ENCODE peak calls at places on chromosome 20, in four cellular contexts. F is HepG2, Y is K562, U is GM12878. L is an unnamed sample.
A peak's percentile ranks its signal among the peaks of the same experiment; 100 is the strongest.

GRCh38 chr20:58179432-58180099 is 48.9 kb downstream of the ANKRD60 start:
- DNase-seq in U (no peak), Y (peak; percentile 89), F (peak; percentile 21), L (peak; percentile 84)

GRCh38 chr20:60993647-60994046 is 258.4 kb upstream of the CDH4 start:
- DNase-seq in F (no peak), Y (no peak), U (no peak), L (peak; percentile 16)

GRCh38 chr20:59223750-59224149 is 60.1 kb downstream of the ZNF831 start:
- DNase-seq in F (no peak), Y (no peak), U (no peak), L (no peak)

GRCh38 chr20:16709017-16709416 is 20.8 kb upstream of the SNRPB2 start:
- DNase-seq in F (no peak), U (no peak), Y (no peak), L (no peak)

GRCh38 chr20:22752324-22752723 is 168.0 kb upstream of the FOXA2 start:
- DNase-seq in U (no peak), F (no peak), Y (no peak), L (no peak)

GRCh38 chr20:12838261-12838866 is 170.4 kb upstream of the SPTLC3 start:
- DNase-seq in Y (no peak), U (no peak), F (peak; percentile 34), L (no peak)

GRCh38 chr20:36318166-36318565 is 12.0 kb downstream of the DLGAP4 start:
- DNase-seq in U (no peak), F (no peak), Y (no peak), L (no peak)

GRCh38 chr20:19207541-19207940 is 4.9 kb upstream of the SLC24A3 start:
- DNase-seq in U (no peak), F (no peak), Y (no peak), L (no peak)

GRCh38 chr20:32336918-32337347 is 21.2 kb upstream of the ASXL1 start:
- DNase-seq in U (no peak), F (peak; percentile 86), Y (peak; percentile 43), L (peak; percentile 33)

GRCh38 chr20:16279320-16279719 is 293.9 kb downstream of the KIF16B start:
- DNase-seq in F (peak; percentile 43), U (no peak), Y (no peak), L (no peak)

GRCh38 chr20:23114018-23114417 is 27.9 kb upstream of the CD93 start:
- DNase-seq in Y (no peak), U (no peak), F (no peak), L (no peak)

GRCh38 chr20:46060301-46060881 is 29.4 kb downstream of the NCOA5 start:
- DNase-seq in F (no peak), Y (no peak), U (peak; percentile 31), L (no peak)

GRCh38 chr20:37803476-37804307 is 99.2 kb upstream of the VSTM2L start:
- DNase-seq in Y (no peak), F (no peak), U (peak; percentile 67), L (no peak)

GRCh38 chr20:4820833-4821518 is 99.3 kb downstream of the PRND start:
- DNase-seq in F (no peak), Y (no peak), U (no peak), L (no peak)

GRCh38 chr20:10812738-10813327 is 139.0 kb upstream of the JAG1 start:
- DNase-seq in F (no peak), Y (no peak), U (no peak), L (no peak)

GRCh38 chr20:3172126-3172932 is 1.0 kb downstream of the LZTS3 start:
- DNase-seq in F (no peak), U (no peak), Y (no peak), L (no peak)

GRCh38 chr20:25300496-25301170 is 52.7 kb downstream of the PYGB start:
- DNase-seq in F (no peak), Y (no peak), U (no peak), L (no peak)

GRCh38 chr20:25062841-25063240 is 4.9 kb upstream of the ACSS1 start:
- DNase-seq in F (no peak), Y (no peak), U (no peak), L (no peak)

GRCh38 chr20:35329435-35330139 is 37.4 kb upstream of the FAM83C start:
- DNase-seq in Y (peak; percentile 82), F (peak; percentile 75), U (no peak), L (peak; percentile 71)

GRCh38 chr20:38272398-38272797 is 11.9 kb upstream of the KIAA1755 start:
- DNase-seq in Y (no peak), F (no peak), U (no peak), L (no peak)

GRCh38 chr20:39880890-39881289 is 808.1 kb downstream of the MAFB start:
- DNase-seq in F (no peak), U (no peak), Y (no peak), L (no peak)

GRCh38 chr20:38671701-38672292 is 52.5 kb upstream of the SLC32A1 start:
- DNase-seq in U (no peak), Y (no peak), F (no peak), L (no peak)

GRCh38 chr20:18197382-18198070 is 59.9 kb downstream of the KAT14 start:
- DNase-seq in Y (no peak), U (no peak), F (no peak), L (no peak)

GRCh38 chr20:59825944-59826759 is 107.3 kb downstream of the SYCP2 start:
- DNase-seq in Y (no peak), U (no peak), F (no peak), L (no peak)

GRCh38 chr20:39453890-39454289 is 491.7 kb downstream of the DHX35 start:
- DNase-seq in Y (no peak), F (no peak), U (no peak), L (no peak)

GRCh38 chr20:10219452-10219791 is 792 bp downstream of the SNAP25 start:
- DNase-seq in U (no peak), Y (peak; percentile 74), F (no peak), L (peak; percentile 82)

GRCh38 chr20:16491277-16491912 is 81.9 kb downstream of the KIF16B start:
- DNase-seq in U (peak; percentile 1), F (no peak), Y (no peak), L (no peak)

GRCh38 chr20:15705975-15706374 is 867.3 kb downstream of the KIF16B start:
- DNase-seq in U (no peak), F (no peak), Y (no peak), L (no peak)

GRCh38 chr20:18063676-18064075 is 6.0 kb upstream of the OVOL2 start:
- DNase-seq in U (no peak), F (no peak), Y (no peak), L (no peak)

GRCh38 chr20:59455392-59456341 is 148.7 kb upstream of the PHACTR3 start:
- DNase-seq in Y (peak; percentile 24), F (no peak), U (no peak), L (peak; percentile 49)

GRCh38 chr20:31922181-31922580 is 29.7 kb downstream of the PDRG1 start:
- DNase-seq in F (no peak), Y (no peak), U (no peak), L (no peak)

GRCh38 chr20:49948809-49949507 is 12.8 kb downstream of the RNF114 start:
- DNase-seq in Y (no peak), U (no peak), F (peak; percentile 68), L (no peak)

DNA sequence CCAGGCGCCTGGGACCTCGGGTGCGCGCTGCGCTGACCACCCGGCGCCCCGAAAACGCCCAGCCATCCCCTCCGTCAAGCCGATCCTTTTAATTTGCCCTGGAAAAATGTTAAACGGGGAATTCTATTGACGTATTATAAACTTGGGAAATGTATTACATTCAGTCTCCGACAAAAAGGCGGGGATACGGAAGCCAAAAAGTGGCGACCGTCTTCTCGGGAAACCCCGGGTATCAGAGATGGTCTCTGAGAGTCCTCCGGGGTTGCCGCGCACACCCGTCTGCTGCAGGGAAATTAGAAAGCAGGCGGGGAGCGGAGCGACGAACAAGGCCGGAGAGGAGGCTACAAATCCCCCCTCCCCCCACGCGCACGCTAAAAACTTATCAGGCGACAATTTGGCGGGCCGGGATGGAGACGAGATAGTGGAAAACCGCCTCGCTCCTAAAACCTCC is 1.5 kb downstream of the SALL4 start:
- DNase-seq in U (no peak), Y (no peak), F (no peak), L (peak; percentile 22)
- TF ChIP-seq TARDBP in U (no peak), Y (no peak), F (no peak), L (no peak)

GRCh38 chr20:53582574-53583351 is 10.9 kb downstream of the ZNF217 start:
- DNase-seq in Y (no peak), F (peak; percentile 86), U (no peak), L (no peak)
- TF ChIP-seq FOXK2 in Y (no peak), F (no peak), U (no peak), L (no peak)

GRCh38 chr20:14495066-14495465 is 157.7 kb upstream of the FLRT3 start:
- DNase-seq in Y (no peak), F (no peak), U (no peak), L (no peak)

GRCh38 chr20:14493408-14493807 is 156.0 kb upstream of the FLRT3 start:
- DNase-seq in Y (no peak), U (no peak), F (no peak), L (no peak)

GRCh38 chr20:14497004-14497403 is 159.6 kb upstream of the FLRT3 start:
- DNase-seq in U (no peak), Y (no peak), F (no peak), L (no peak)

GRCh38 chr20:14494355-14494754 is 156.9 kb upstream of the FLRT3 start:
- DNase-seq in F (no peak), Y (no peak), U (no peak), L (no peak)

DNA sequence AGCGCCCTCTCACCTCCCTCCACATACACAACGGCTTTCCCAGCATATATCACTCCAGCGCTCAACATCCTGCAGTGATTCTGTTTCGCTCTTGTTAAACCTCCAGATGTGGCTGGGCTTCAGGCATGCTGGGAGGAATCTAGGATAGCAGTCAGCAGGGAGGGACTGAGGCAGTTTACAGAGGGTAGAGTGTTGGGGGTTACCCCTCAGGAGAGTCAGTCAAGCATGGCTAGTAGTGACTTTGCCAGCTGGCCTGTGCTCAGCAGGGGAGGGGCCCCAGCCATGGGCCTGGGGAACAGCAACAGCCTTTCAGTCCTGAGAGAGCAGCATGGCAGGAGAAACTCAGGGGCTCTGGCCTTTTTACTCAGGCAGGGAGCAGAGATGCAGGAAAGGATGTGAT is 161.4 kb upstream of the FLRT3 start:
- DNase-seq in Y (no peak), F (no peak), U (no peak), L (no peak)
- TF ChIP-seq FOXM1 in Y (no peak), F (no peak), U (no peak), L (no peak)

DNA sequence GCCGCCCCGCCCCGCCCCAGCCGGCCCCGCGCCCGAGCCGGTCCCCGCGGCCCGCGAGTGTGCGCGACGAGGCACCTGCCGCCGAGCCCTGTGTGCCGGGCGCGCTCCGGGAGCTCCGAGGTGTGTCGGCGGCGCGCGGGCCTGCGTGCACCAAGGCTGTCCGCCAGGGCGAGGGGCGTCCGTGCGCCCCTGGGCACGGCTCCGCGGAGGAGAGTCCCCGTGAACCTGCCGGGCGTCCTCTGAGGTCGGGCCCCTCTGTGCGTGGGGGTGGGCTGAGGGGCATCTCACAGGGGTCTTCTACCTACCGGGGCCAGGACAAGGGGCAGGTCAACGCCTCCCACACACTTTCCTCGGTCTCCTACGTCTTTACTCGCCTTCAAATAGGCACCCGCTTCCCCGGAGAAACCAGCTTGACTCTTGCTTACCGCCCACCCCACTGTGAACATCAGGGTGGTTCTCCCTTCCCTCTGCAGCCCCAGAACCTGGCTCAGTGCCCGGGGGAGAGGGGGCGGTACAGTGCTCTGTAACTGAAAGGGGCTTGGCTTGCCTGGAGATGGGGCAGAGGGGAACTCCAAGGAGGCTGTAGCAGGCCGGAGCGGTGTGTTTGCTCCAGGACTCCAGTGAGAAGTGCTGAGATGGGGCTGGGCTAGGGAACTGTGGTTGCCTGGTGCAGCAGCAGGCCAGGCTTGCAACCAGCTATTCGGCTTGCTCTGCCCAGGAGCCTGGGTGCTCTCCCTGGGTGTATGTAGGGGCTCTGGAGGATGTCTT is at the start of gene SAMD10:
- DNase-seq in Y (peak; percentile 67), F (peak; percentile 70), U (peak; percentile 72), L (peak; percentile 47)
- TF ChIP-seq TARDBP in Y (no peak), F (peak; percentile 46), U (no peak), L (no peak)

L was measured in HEK293T.